ENCODE peak calls at places on chromosomes 13 and 19, in five cellular contexts. W is NCI-H82, V is upper lobe of right lung, P is NAMALWA, M is AG09319. B is an unnamed sample.
A peak's percentile ranks its signal among the peaks of the same experiment; 100 is the strongest.

GRCh38 chr13:75469087-75469486 is 12.9 kb downstream of the TBC1D4 start:
- DNase-seq in W (peak; percentile 16), V (no peak), P (peak; percentile 34), M (no peak), B (no peak)

GRCh38 chr19:23956051-23956450 is 41.4 kb downstream of the ZNF726 start:
- DNase-seq in W (no peak), V (no peak), P (no peak), M (no peak), B (no peak)

GRCh38 chr13:71493189-71493588 is 373.8 kb downstream of the DACH1 start:
- DNase-seq in W (peak; percentile 41), V (no peak), P (no peak), M (no peak), B (no peak)

GRCh38 chr19:38062959-38063786 is 156.2 kb downstream of the SIPA1L3 start:
- DNase-seq in W (peak; percentile 99), V (no peak), P (no peak), M (no peak), B (no peak)

GRCh38 chr19:10686661-10687517 is 14.3 kb upstream of the QTRT1 start:
- DNase-seq in W (no peak), V (no peak), P (no peak), M (no peak), B (no peak)

GRCh38 chr19:43751466-43752220 is 3.1 kb downstream of the SMG9 start:
- DNase-seq in W (no peak), V (no peak), P (no peak), M (no peak), B (no peak)

GRCh38 chr13:66546534-66547379 is 683.4 kb downstream of the PCDH9 start:
- DNase-seq in W (no peak), V (no peak), P (no peak), M (no peak), B (no peak)

GRCh38 chr19:15123900-15124299 is 16.7 kb downstream of the SYDE1 start:
- DNase-seq in W (peak; percentile 26), V (no peak), P (no peak), M (no peak), B (no peak)

GRCh38 chr19:35669974-35670373 is 3.7 kb downstream of the UPK1A start:
- DNase-seq in W (no peak), V (no peak), P (no peak), M (no peak), B (no peak)

GRCh38 chr13:95641961-95642621 is 2.4 kb downstream of the DZIP1 start:
- DNase-seq in W (no peak), V (peak; percentile 69), P (no peak), M (no peak), B (no peak)

GRCh38 chr13:41722684-41723083 is 238.2 kb downstream of the VWA8 start:
- DNase-seq in W (no peak), V (no peak), P (no peak), M (no peak), B (peak; percentile 10)

GRCh38 chr13:112057736-112058518 is 9.0 kb upstream of the SOX1 start:
- DNase-seq in W (no peak), V (no peak), P (no peak), M (no peak), B (peak; percentile 43)

GRCh38 chr13:99916366-99917103 is 55.0 kb downstream of the ZIC5 start:
- DNase-seq in W (peak; percentile 76), V (no peak), P (peak; percentile 81), M (peak; percentile 48), B (peak; percentile 86)

GRCh38 chr19:47404334-47405196 is 14.8 kb downstream of the MEIS3 start:
- DNase-seq in W (peak; percentile 63), V (no peak), P (no peak), M (no peak), B (no peak)

GRCh38 chr19:32631381-32631780 is 43.6 kb downstream of the ANKRD27 start:
- DNase-seq in W (no peak), V (no peak), P (no peak), M (no peak), B (no peak)

GRCh38 chr19:11200015-11200574 is 2.8 kb upstream of the KANK2 start:
- DNase-seq in W (no peak), V (no peak), P (no peak), M (no peak), B (no peak)

GRCh38 chr19:27775395-27775794 is 1437.6 kb downstream of the UQCRFS1 start:
- DNase-seq in W (peak; percentile 55), V (no peak), P (peak; percentile 64), M (no peak), B (peak; percentile 25)

GRCh38 chr13:95492044-95492801 is 60.3 kb upstream of the CLDN10 start:
- DNase-seq in W (peak; percentile 82), V (no peak), P (no peak), M (no peak), B (no peak)

GRCh38 chr13:95588721-95589120 is 36.2 kb downstream of the CLDN10 start:
- DNase-seq in W (no peak), V (no peak), P (no peak), M (no peak), B (no peak)

GRCh38 chr19:39297931-39298634 is 1.9 kb downstream of the IFNL1 start:
- DNase-seq in W (no peak), V (peak; percentile 69), P (no peak), M (no peak), B (no peak)

GRCh38 chr19:3108775-3109174 is 14.6 kb downstream of the GNA11 start:
- DNase-seq in W (peak; percentile 83), V (no peak), P (peak; percentile 82), M (no peak), B (peak; percentile 77)

GRCh38 chr19:57747472-57747807 is 825 bp downstream of the ZNF776 start:
- DNase-seq in W (no peak), V (no peak), P (peak; percentile 20), M (no peak), B (no peak)

GRCh38 chr19:21028969-21029268 is 8.5 kb downstream of the ZNF430 start:
- DNase-seq in W (no peak), V (no peak), P (no peak), M (no peak), B (no peak)

GRCh38 chr19:29622191-29623070 is 16.3 kb downstream of the POP4 start:
- DNase-seq in W (no peak), V (no peak), P (no peak), M (no peak), B (peak; percentile 58)

GRCh38 chr13:47399599-47399998 is 502.7 kb upstream of the HTR2A start:
- DNase-seq in W (no peak), V (no peak), P (no peak), M (no peak), B (no peak)

GRCh38 chr13:90299238-90299637 is 1048.2 kb upstream of the MIR17HG start:
- DNase-seq in W (no peak), V (no peak), P (no peak), M (no peak), B (no peak)

GRCh38 chr19:8311461-8312260 is 3.5 kb upstream of the CD320 start:
- DNase-seq in W (no peak), V (peak; percentile 67), P (no peak), M (no peak), B (no peak)

GRCh38 chr13:39952244-39953233 is 297.1 kb downstream of the COG6 start:
- DNase-seq in W (no peak), V (no peak), P (peak; percentile 69), M (no peak), B (peak; percentile 2)

GRCh38 chr13:98722958-98723357 is 29.5 kb downstream of the SLC15A1 start:
- DNase-seq in W (no peak), V (no peak), P (no peak), M (no peak), B (no peak)

GRCh38 chr19:1453525-1454371 is 3.8 kb downstream of the APC2 start:
- DNase-seq in W (peak; percentile 88), V (no peak), P (peak; percentile 43), M (no peak), B (peak; percentile 52)

GRCh38 chr19:34172661-34173144 is 399 bp downstream of the LSM14A start:
- DNase-seq in W (no peak), V (no peak), P (no peak), M (no peak), B (peak; percentile 38)

GRCh38 chr13:40983269-40983668 is 35.8 kb downstream of the ELF1 start:
- DNase-seq in W (peak; percentile 9), V (no peak), P (no peak), M (no peak), B (no peak)

GRCh38 chr19:56110515-56111448 is 10.3 kb downstream of the ZNF787 start:
- DNase-seq in W (no peak), V (no peak), P (no peak), M (no peak), B (no peak)